ENCODE peak calls at places on chromosome 1, in seven cellular contexts. C is right cardiac atrium; O is kidney glomerular epithelial cell; X is non-pigmented ciliary epithelial cell; T is fibroblast of lung; P is tibial nerve; Z is activated naive CD4-positive, alpha-beta T cell. M is an unnamed sample.

GRCh38 chr1:206427296-206427695 is 43.0 kb upstream of the IKBKE start:
- DNase-seq in C (no peak), O (no peak), X (no peak), T (no peak), P (no peak), Z (no peak), M (no peak)

GRCh38 chr1:103561612-103562395 is 9.6 kb upstream of the AMY2B start:
- DNase-seq in C (no peak), O (no peak), X (no peak), T (peak; percentile 70), P (no peak), Z (no peak), M (no peak)

GRCh38 chr1:160309183-160309535 is 24.2 kb upstream of the PEX19 start:
- DNase-seq in C (no peak), O (no peak), X (no peak), T (peak; percentile 63), P (no peak), Z (no peak), M (no peak)

GRCh38 chr1:41783189-41783639 is 135.5 kb downstream of the HIVEP3 start:
- DNase-seq in C (no peak), O (peak; percentile 94), X (peak; percentile 67), T (peak; percentile 56), P (no peak), Z (no peak), M (peak; percentile 87)

GRCh38 chr1:14791611-14792010 is 193.1 kb downstream of the KAZN start:
- DNase-seq in C (no peak), O (no peak), X (no peak), T (no peak), P (no peak), Z (no peak), M (no peak)

GRCh38 chr1:93811646-93812045 is 67.4 kb downstream of the DNTTIP2 start:
- DNase-seq in C (no peak), O (no peak), X (no peak), T (no peak), P (no peak), Z (no peak), M (no peak)

GRCh38 chr1:237032029-237032428 is 10.0 kb upstream of the RYR2 start:
- DNase-seq in C (no peak), O (no peak), X (no peak), T (no peak), P (no peak), Z (no peak), M (peak; percentile 1)

GRCh38 chr1:221097479-221098281 is 218.4 kb downstream of the HLX start:
- DNase-seq in C (no peak), O (peak; percentile 40), X (peak; percentile 75), T (peak; percentile 94), P (peak; percentile 43), Z (no peak), M (peak; percentile 12)

GRCh38 chr1:172286629-172287076 is 133.8 kb upstream of the C1orf105 start:
- DNase-seq in C (no peak), O (peak; percentile 21), X (peak; percentile 86), T (peak; percentile 94), P (peak; percentile 38), Z (no peak), M (peak; percentile 81)